ENCODE peak calls at places on chromosomes 11 and 22, in eight cellular contexts. E is breast epithelium, F is DND-41, Z is cardiac muscle cell, M is thoracic aorta, U is IMR-90, H is heart right ventricle, A is HepG2. V is an unnamed sample. For H3K4me1, the result is how much of the 10 kb centered on the place peaks cover.

GRCh38 chr22:42920101-42920820 is 63.2 kb upstream of the ARFGAP3 start:
- DNase-seq in E (no peak), F (no peak), Z (no peak), M (no peak), U (peak), H (no peak), A (no peak), V (peak)

GRCh38 chr11:65572356-65573043 is at the start of gene FAM89B:
- DNase-seq in E (peak), F (peak), Z (peak), M (peak), U (peak), H (peak), A (no peak), V (peak)

GRCh38 chr22:30290679-30291333 is 1.5 kb upstream of the CASTOR1 start:
- DNase-seq in E (peak), F (peak), Z (peak), M (peak), U (peak), H (peak), A (peak), V (no peak)

GRCh38 chr11:47848636-47849155 is 546 bp upstream of the NUP160 start:
- DNase-seq in E (no peak), F (no peak), Z (no peak), M (no peak), U (no peak), H (no peak), A (no peak), V (no peak)

GRCh38 chr11:35116245-35116644 is 22.7 kb upstream of the CD44 start:
- DNase-seq in E (no peak), F (no peak), Z (no peak), M (no peak), U (no peak), H (no peak), A (no peak), V (no peak)

GRCh38 chr11:3989251-3989650 is 105.3 kb upstream of the RRM1 start:
- DNase-seq in E (no peak), F (no peak), Z (peak), M (no peak), U (no peak), H (no peak), A (no peak), V (no peak)

GRCh38 chr11:1401656-1402221 is 12.0 kb downstream of the BRSK2 start:
- DNase-seq in E (peak), F (peak), Z (peak), M (no peak), U (peak), H (peak), A (peak), V (peak)

GRCh38 chr11:46845740-46846509 is at the start of gene CKAP5:
- DNase-seq in E (peak), F (peak), Z (peak), M (peak), U (peak), H (peak), A (peak), V (peak)

GRCh38 chr22:44304354-44304753 is 8.4 kb downstream of the SHISAL1 start:
- DNase-seq in E (no peak), F (no peak), Z (no peak), M (no peak), U (peak), H (no peak), A (no peak), V (no peak)

GRCh38 chr11:26193714-26194373 is 138.1 kb upstream of the ANO3 start:
- DNase-seq in E (no peak), F (no peak), Z (no peak), M (no peak), U (peak), H (no peak), A (no peak), V (no peak)

GRCh38 chr11:64339754-64340408 is at the start of gene CCDC88B:
- DNase-seq in E (no peak), F (peak), Z (no peak), M (no peak), U (no peak), H (peak), A (no peak), V (peak)

GRCh38 chr11:122741613-122742012 is 86.1 kb downstream of the UBASH3B start:
- DNase-seq in E (no peak), F (no peak), Z (no peak), M (no peak), U (peak), H (peak), A (no peak), V (peak)

GRCh38 chr11:110305169-110306018 is 9.0 kb upstream of the RDX start:
- DNase-seq in E (no peak), F (no peak), Z (no peak), M (no peak), U (no peak), H (no peak), A (peak), V (no peak)

GRCh38 chr22:50696251-50696798 is 23.7 kb downstream of the SHANK3 start:
- DNase-seq in E (no peak), F (no peak), Z (no peak), M (no peak), U (no peak), H (no peak), A (no peak), V (no peak)

GRCh38 chr11:132874638-132875037 is 657.7 kb downstream of the OPCML start:
- DNase-seq in E (no peak), F (no peak), Z (no peak), M (no peak), U (peak), H (no peak), A (no peak), V (no peak)

GRCh38 chr11:132878111-132878510 is 654.2 kb downstream of the OPCML start:
- DNase-seq in E (no peak), F (no peak), Z (no peak), M (no peak), U (no peak), H (no peak), A (no peak), V (no peak)

GRCh38 chr11:132872223-132872622 is 660.1 kb downstream of the OPCML start:
- DNase-seq in E (no peak), F (no peak), Z (no peak), M (no peak), U (no peak), H (no peak), A (no peak), V (no peak)

DNA sequence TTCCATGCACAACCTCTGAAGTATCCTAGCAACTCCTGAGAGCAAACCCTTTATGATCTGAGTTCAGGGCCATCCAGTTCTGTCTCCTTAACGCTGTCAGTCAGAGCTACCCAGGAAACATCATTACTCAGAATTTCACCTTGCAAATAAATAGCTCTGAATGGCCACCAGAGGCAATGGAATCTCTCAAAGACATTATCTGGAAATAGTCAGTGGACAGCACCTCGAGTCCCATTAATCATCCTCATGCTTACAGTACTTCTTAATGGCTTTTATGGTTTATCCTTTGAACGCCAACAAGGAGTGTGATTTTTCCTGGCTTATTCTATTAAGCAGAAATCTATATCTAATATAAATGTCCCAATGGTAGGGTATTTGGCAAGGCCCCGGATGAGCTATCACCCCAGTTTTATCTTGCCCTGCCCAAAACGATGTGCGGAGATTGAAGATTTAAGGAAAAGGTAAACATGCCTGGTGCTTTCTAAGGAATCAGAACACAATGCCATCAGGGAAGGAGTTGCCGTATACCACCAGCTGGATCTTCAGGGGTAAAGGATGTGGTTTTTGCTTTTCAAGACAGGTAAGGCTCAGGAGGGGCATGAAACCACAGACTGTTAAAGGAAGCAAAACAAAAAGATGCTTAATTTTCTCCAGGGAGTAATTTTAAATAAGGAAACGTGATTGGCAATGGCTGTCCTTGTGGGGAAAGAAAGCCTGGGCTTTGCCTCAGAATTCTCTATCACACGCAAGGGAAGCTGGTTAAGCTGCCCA is 655.8 kb downstream of the OPCML start:
- DNase-seq in E (no peak), F (peak), Z (peak), M (no peak), U (no peak), H (no peak), A (no peak), V (no peak)
- TF ChIP-seq CTCF in E (no peak), F (no peak), Z (no peak), M (no peak), U (no peak), H (no peak), A (no peak), V (no peak)

GRCh38 chr11:62260261-62260953 is 9.6 kb upstream of the SCGB2A2 start:
- DNase-seq in E (no peak), F (no peak), Z (no peak), M (no peak), U (no peak), H (no peak), A (peak), V (no peak)

GRCh38 chr11:62266558-62266957 is 3.4 kb upstream of the SCGB2A2 start:
- DNase-seq in E (no peak), F (no peak), Z (no peak), M (no peak), U (peak), H (no peak), A (no peak), V (no peak)

GRCh38 chr11:62267576-62267975 is 2.4 kb upstream of the SCGB2A2 start:
- DNase-seq in E (no peak), F (no peak), Z (no peak), M (no peak), U (no peak), H (no peak), A (no peak), V (no peak)

GRCh38 chr11:62267050-62267449 is 2.9 kb upstream of the SCGB2A2 start:
- DNase-seq in E (no peak), F (no peak), Z (no peak), M (no peak), U (no peak), H (no peak), A (no peak), V (no peak)

GRCh38 chr11:62264004-62264403 is 6.0 kb upstream of the SCGB2A2 start:
- DNase-seq in E (no peak), F (no peak), Z (no peak), M (no peak), U (peak), H (no peak), A (no peak), V (no peak)
- H3K27ac ChIP-seq in E (peak), F (no peak), Z (no peak), M (no peak), U (no peak), H (no peak), A (no peak), V (no peak)

GRCh38 chr11:67417425-67417824 is 1.9 kb downstream of the CARNS1 start:
- DNase-seq in E (no peak), F (no peak), Z (no peak), M (no peak), U (no peak), H (no peak), A (no peak), V (no peak)
- H3K4me1 ChIP-seq in E (under half), F (half or more), Z (under half), M (half or more), U (under half), H (half or more), A (half or more), V (under half)

GRCh38 chr22:19622061-19622441 is 92.3 kb upstream of the SEPTIN5 start:
- DNase-seq in E (no peak), F (no peak), Z (no peak), M (no peak), U (no peak), H (no peak), A (no peak), V (no peak)
- TF ChIP-seq CTCF in E (no peak), F (no peak), Z (no peak), M (no peak), U (no peak), H (no peak), A (no peak), V (no peak)

GRCh38 chr22:37023743-37024338 is 4.3 kb downstream of the MPST start:
- DNase-seq in E (no peak), F (no peak), Z (no peak), M (no peak), U (no peak), H (no peak), A (peak), V (no peak)

GRCh38 chr22:37027556-37027955 is 8.0 kb downstream of the MPST start:
- DNase-seq in E (no peak), F (no peak), Z (no peak), M (no peak), U (no peak), H (no peak), A (no peak), V (no peak)

GRCh38 chr22:37026325-37026724 is 6.8 kb downstream of the MPST start:
- DNase-seq in E (no peak), F (no peak), Z (no peak), M (no peak), U (no peak), H (no peak), A (no peak), V (no peak)

GRCh38 chr22:37024339-37025157 is 5.0 kb downstream of the MPST start:
- DNase-seq in E (no peak), F (no peak), Z (no peak), M (no peak), U (no peak), H (no peak), A (no peak), V (no peak)

GRCh38 chr22:37025500-37026070 is 6.0 kb downstream of the MPST start:
- DNase-seq in E (no peak), F (no peak), Z (no peak), M (no peak), U (no peak), H (no peak), A (no peak), V (no peak)
- H3K27ac ChIP-seq in E (no peak), F (no peak), Z (no peak), M (no peak), U (no peak), H (no peak), A (peak), V (no peak)

GRCh38 chr11:21927628-21928027 is 265.3 kb upstream of the ANO5 start:
- DNase-seq in E (no peak), F (no peak), Z (no peak), M (no peak), U (no peak), H (no peak), A (no peak), V (no peak)

GRCh38 chr11:21931436-21932101 is 261.3 kb upstream of the ANO5 start:
- DNase-seq in E (no peak), F (no peak), Z (no peak), M (no peak), U (no peak), H (no peak), A (no peak), V (no peak)

GRCh38 chr11:21933095-21933494 is 259.8 kb upstream of the ANO5 start:
- DNase-seq in E (no peak), F (no peak), Z (no peak), M (no peak), U (no peak), H (no peak), A (no peak), V (no peak)

DNA sequence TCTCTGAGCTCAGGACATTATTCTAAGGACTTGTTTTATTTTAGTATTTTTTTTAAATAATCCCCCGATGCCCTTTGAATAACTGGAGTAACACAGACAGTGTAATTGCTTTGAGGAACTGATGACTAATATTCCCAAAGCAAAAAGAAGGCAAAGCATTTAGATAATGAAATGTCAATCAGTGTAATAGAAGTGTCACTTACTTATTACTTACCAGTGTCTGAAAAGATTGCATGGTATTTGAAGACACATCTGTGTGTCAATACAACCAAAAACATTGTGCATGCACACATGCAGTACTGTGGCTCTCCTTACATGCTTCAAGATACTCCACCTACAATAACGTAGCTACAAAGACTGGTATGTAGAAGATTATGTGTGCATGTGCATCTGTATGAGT is 264.1 kb upstream of the ANO5 start:
- DNase-seq in E (no peak), F (no peak), Z (no peak), M (no peak), U (no peak), H (no peak), A (no peak), V (no peak)
- H3K4me1 ChIP-seq in E (under half), F (under half), Z (under half), M (under half), U (under half), H (under half), A (under half), V (under half)

GRCh38 chr22:20175597-20175900 is 24.7 kb upstream of the CCDC188 start:
- DNase-seq in E (no peak), F (no peak), Z (no peak), M (no peak), U (peak), H (no peak), A (no peak), V (no peak)

GRCh38 chr22:20176421-20177060 is 25.7 kb upstream of the CCDC188 start:
- DNase-seq in E (no peak), F (no peak), Z (no peak), M (no peak), U (no peak), H (no peak), A (no peak), V (peak)

GRCh38 chr22:20173246-20173645 is 22.4 kb upstream of the CCDC188 start:
- DNase-seq in E (no peak), F (no peak), Z (no peak), M (no peak), U (no peak), H (no peak), A (no peak), V (peak)

GRCh38 chr22:20173720-20174119 is 22.9 kb upstream of the CCDC188 start:
- DNase-seq in E (no peak), F (no peak), Z (no peak), M (no peak), U (no peak), H (no peak), A (no peak), V (no peak)

GRCh38 chr22:20174785-20175596 is 24.1 kb upstream of the CCDC188 start:
- DNase-seq in E (no peak), F (no peak), Z (peak), M (no peak), U (peak), H (no peak), A (no peak), V (no peak)
- TF ChIP-seq CTCF in E (no peak), F (no peak), Z (peak), M (no peak), U (peak), H (peak), A (peak), V (no peak)

GRCh38 chr11:57597971-57598830 is 716 bp downstream of the SERPING1 start:
- DNase-seq in E (peak), F (no peak), Z (peak), M (peak), U (peak), H (peak), A (peak), V (peak)
- H3K27ac ChIP-seq in E (peak), F (no peak), Z (peak), M (peak), U (peak), H (peak), A (no peak), V (peak)